ENCODE peak calls at places on chromosomes 5 and 9, in eight cellular contexts. One of them, this sample, is unnamed.

GRCh38 chr9:76401580-76402354 is 7.5 kb upstream of the RFK start:
- DNase-seq in suprapubic skin: no peak
- DNase-seq in fibroblast of the aortic adventitia: no peak
- DNase-seq in AG10803: no peak
- DNase-seq in ovary: no peak
- DNase-seq in HCT116: no peak
- DNase-seq in heart left ventricle: no peak
- DNase-seq in A549: peak
- DNase-seq in this sample: no peak

GRCh38 chr5:128506643-128507042 is 31.4 kb downstream of the FBN2 start:
- DNase-seq in AG10803: no peak
- DNase-seq in suprapubic skin: no peak
- DNase-seq in HCT116: no peak
- DNase-seq in heart left ventricle: no peak
- DNase-seq in fibroblast of the aortic adventitia: no peak
- DNase-seq in A549: no peak
- DNase-seq in ovary: no peak
- DNase-seq in this sample: no peak

GRCh38 chr5:103526164-103526915 is 36.2 kb downstream of the NUDT12 start:
- DNase-seq in AG10803: peak
- DNase-seq in A549: no peak
- DNase-seq in ovary: no peak
- DNase-seq in suprapubic skin: no peak
- DNase-seq in heart left ventricle: no peak
- DNase-seq in fibroblast of the aortic adventitia: peak
- DNase-seq in HCT116: no peak
- DNase-seq in this sample: no peak

GRCh38 chr5:68433921-68434879 is 218.6 kb downstream of the PIK3R1 start:
- DNase-seq in A549: peak
- DNase-seq in HCT116: peak
- DNase-seq in fibroblast of the aortic adventitia: peak
- DNase-seq in suprapubic skin: peak
- DNase-seq in AG10803: peak
- DNase-seq in ovary: peak
- DNase-seq in heart left ventricle: peak
- DNase-seq in this sample: peak

GRCh38 chr9:105313238-105313637 is 68.8 kb downstream of the SLC44A1 start:
- DNase-seq in heart left ventricle: no peak
- DNase-seq in ovary: no peak
- DNase-seq in AG10803: no peak
- DNase-seq in A549: no peak
- DNase-seq in fibroblast of the aortic adventitia: no peak
- DNase-seq in suprapubic skin: no peak
- DNase-seq in HCT116: no peak
- DNase-seq in this sample: no peak

GRCh38 chr5:38883842-38884241 is 38.0 kb downstream of the OSMR start:
- DNase-seq in ovary: no peak
- DNase-seq in HCT116: no peak
- DNase-seq in AG10803: no peak
- DNase-seq in A549: no peak
- DNase-seq in fibroblast of the aortic adventitia: no peak
- DNase-seq in suprapubic skin: no peak
- DNase-seq in heart left ventricle: no peak
- DNase-seq in this sample: no peak

GRCh38 chr9:134366223-134367031 is 40.2 kb downstream of the RXRA start:
- DNase-seq in heart left ventricle: peak
- DNase-seq in fibroblast of the aortic adventitia: peak
- DNase-seq in AG10803: peak
- DNase-seq in ovary: peak
- DNase-seq in suprapubic skin: peak
- DNase-seq in A549: peak
- DNase-seq in HCT116: no peak
- DNase-seq in this sample: peak

GRCh38 chr9:131447600-131447999 is 53.7 kb downstream of the PRRC2B start:
- DNase-seq in AG10803: no peak
- DNase-seq in ovary: peak
- DNase-seq in A549: no peak
- DNase-seq in HCT116: no peak
- DNase-seq in suprapubic skin: no peak
- DNase-seq in fibroblast of the aortic adventitia: no peak
- DNase-seq in heart left ventricle: no peak
- DNase-seq in this sample: no peak

GRCh38 chr9:84293001-84293798 is 47.4 kb downstream of the SLC28A3 start:
- DNase-seq in suprapubic skin: no peak
- DNase-seq in heart left ventricle: no peak
- DNase-seq in AG10803: no peak
- DNase-seq in HCT116: no peak
- DNase-seq in ovary: no peak
- DNase-seq in A549: no peak
- DNase-seq in fibroblast of the aortic adventitia: no peak
- DNase-seq in this sample: no peak

GRCh38 chr5:132263548-132264261 is 6.2 kb downstream of the PDLIM4 start:
- DNase-seq in fibroblast of the aortic adventitia: peak
- DNase-seq in heart left ventricle: no peak
- DNase-seq in ovary: peak
- DNase-seq in suprapubic skin: peak
- DNase-seq in A549: peak
- DNase-seq in HCT116: no peak
- DNase-seq in AG10803: peak
- DNase-seq in this sample: peak

GRCh38 chr5:14270212-14270702 is 127.1 kb downstream of the TRIO start:
- DNase-seq in AG10803: peak
- DNase-seq in ovary: peak
- DNase-seq in suprapubic skin: no peak
- DNase-seq in heart left ventricle: no peak
- DNase-seq in HCT116: peak
- DNase-seq in fibroblast of the aortic adventitia: peak
- DNase-seq in A549: peak
- DNase-seq in this sample: peak

GRCh38 chr5:149283611-149284480 is 12.2 kb downstream of the AFAP1L1 start:
- DNase-seq in AG10803: peak
- DNase-seq in heart left ventricle: no peak
- DNase-seq in ovary: no peak
- DNase-seq in fibroblast of the aortic adventitia: peak
- DNase-seq in HCT116: no peak
- DNase-seq in A549: no peak
- DNase-seq in suprapubic skin: no peak
- DNase-seq in this sample: no peak

GRCh38 chr5:136620016-136620419 is 254.7 kb upstream of the TRPC7 start:
- DNase-seq in heart left ventricle: no peak
- DNase-seq in ovary: no peak
- DNase-seq in A549: peak
- DNase-seq in suprapubic skin: no peak
- DNase-seq in HCT116: no peak
- DNase-seq in fibroblast of the aortic adventitia: peak
- DNase-seq in AG10803: no peak
- DNase-seq in this sample: no peak

DNA sequence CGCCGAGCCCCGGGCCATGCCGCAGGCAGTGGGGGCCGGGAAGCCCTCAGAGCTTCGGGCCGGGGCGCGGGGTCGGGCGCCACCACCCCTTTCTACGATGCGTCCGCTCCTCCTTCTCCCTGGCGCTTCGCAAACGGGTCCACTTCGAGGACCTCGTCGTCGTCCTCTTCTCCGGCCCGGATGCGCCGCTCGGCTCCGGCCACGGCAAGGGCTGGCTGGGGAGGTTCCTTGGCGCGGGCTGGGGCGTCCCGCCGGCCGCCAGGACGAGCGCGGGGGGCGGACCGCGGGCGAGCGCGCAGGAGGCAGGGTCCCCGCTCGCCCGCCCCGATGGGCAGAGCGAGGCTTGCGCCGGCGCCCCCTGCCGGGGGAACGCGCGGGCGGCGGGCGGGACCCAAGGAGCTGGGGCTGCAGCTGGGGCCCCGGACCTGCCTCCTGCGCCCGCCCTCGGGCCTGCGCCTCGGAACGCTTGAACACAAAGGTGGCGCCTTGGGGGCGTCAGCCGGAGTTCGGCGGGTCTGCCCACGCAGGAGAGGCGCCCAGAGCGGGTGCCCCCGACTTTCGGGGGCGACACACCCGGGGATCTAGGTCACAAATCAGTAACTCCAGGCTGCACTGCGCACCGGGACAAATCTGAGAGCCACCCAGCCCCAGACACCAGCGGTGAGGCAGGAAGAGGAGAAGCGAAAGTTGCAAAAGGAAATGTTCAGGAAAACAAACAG is at the start of gene ROR2:
- DNase-seq in AG10803: peak
- DNase-seq in HCT116: peak
- DNase-seq in heart left ventricle: peak
- DNase-seq in fibroblast of the aortic adventitia: peak
- DNase-seq in suprapubic skin: no peak
- DNase-seq in A549: peak
- DNase-seq in ovary: peak
- DNase-seq in this sample: peak
- TF ChIP-seq CTCF in AG10803: no peak
- TF ChIP-seq CTCF in HCT116: peak
- TF ChIP-seq CTCF in heart left ventricle: peak
- TF ChIP-seq CTCF in fibroblast of the aortic adventitia: peak
- TF ChIP-seq CTCF in suprapubic skin: peak
- TF ChIP-seq CTCF in A549: peak
- TF ChIP-seq CTCF in ovary: peak
- TF ChIP-seq CTCF in this sample: peak

GRCh38 chr9:35156781-35157180 is 5.0 kb upstream of the UNC13B start:
- DNase-seq in HCT116: no peak
- DNase-seq in suprapubic skin: no peak
- DNase-seq in ovary: no peak
- DNase-seq in A549: no peak
- DNase-seq in heart left ventricle: no peak
- DNase-seq in fibroblast of the aortic adventitia: no peak
- DNase-seq in AG10803: no peak
- DNase-seq in this sample: no peak
- H3K4me3 ChIP-seq in HCT116: no peak
- H3K4me3 ChIP-seq in suprapubic skin: no peak
- H3K4me3 ChIP-seq in ovary: no peak
- H3K4me3 ChIP-seq in A549: no peak
- H3K4me3 ChIP-seq in heart left ventricle: no peak
- H3K4me3 ChIP-seq in fibroblast of the aortic adventitia: no peak
- H3K4me3 ChIP-seq in AG10803: no peak
- H3K4me3 ChIP-seq in this sample: no peak

DNA sequence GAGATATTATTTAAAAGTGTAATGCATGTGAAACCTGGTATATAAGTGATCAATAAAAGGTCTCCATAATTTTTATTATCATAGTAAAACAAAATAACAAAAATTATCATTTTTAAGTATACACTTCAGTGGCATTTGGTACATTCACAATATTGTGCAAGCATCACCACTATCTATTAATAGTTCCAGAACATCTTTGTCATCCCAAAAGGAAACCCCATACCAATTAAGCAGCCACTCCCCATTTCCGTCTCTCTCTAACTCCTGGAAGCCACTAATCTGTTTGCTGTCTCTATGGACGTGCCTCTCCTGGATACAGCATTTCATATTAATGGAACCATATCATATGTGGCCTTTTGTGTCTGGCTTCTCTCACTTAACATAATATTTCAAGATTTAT is 7.6 kb downstream of the OLFML2A start:
- DNase-seq in ovary: no peak
- DNase-seq in HCT116: no peak
- DNase-seq in AG10803: peak
- DNase-seq in heart left ventricle: no peak
- DNase-seq in fibroblast of the aortic adventitia: peak
- DNase-seq in A549: no peak
- DNase-seq in suprapubic skin: no peak
- DNase-seq in this sample: no peak
- TF ChIP-seq CTCF in ovary: no peak
- TF ChIP-seq CTCF in HCT116: no peak
- TF ChIP-seq CTCF in AG10803: no peak
- TF ChIP-seq CTCF in heart left ventricle: no peak
- TF ChIP-seq CTCF in fibroblast of the aortic adventitia: no peak
- TF ChIP-seq CTCF in A549: no peak
- TF ChIP-seq CTCF in suprapubic skin: no peak
- TF ChIP-seq CTCF in this sample: no peak

GRCh38 chr5:45417285-45417996 is 278.7 kb downstream of the HCN1 start:
- DNase-seq in fibroblast of the aortic adventitia: no peak
- DNase-seq in A549: no peak
- DNase-seq in HCT116: no peak
- DNase-seq in ovary: no peak
- DNase-seq in AG10803: no peak
- DNase-seq in suprapubic skin: no peak
- DNase-seq in heart left ventricle: no peak
- DNase-seq in this sample: no peak
- H3K4me3 ChIP-seq in fibroblast of the aortic adventitia: no peak
- H3K4me3 ChIP-seq in A549: no peak
- H3K4me3 ChIP-seq in HCT116: no peak
- H3K4me3 ChIP-seq in ovary: no peak
- H3K4me3 ChIP-seq in AG10803: no peak
- H3K4me3 ChIP-seq in suprapubic skin: no peak
- H3K4me3 ChIP-seq in heart left ventricle: no peak
- H3K4me3 ChIP-seq in this sample: no peak

DNA sequence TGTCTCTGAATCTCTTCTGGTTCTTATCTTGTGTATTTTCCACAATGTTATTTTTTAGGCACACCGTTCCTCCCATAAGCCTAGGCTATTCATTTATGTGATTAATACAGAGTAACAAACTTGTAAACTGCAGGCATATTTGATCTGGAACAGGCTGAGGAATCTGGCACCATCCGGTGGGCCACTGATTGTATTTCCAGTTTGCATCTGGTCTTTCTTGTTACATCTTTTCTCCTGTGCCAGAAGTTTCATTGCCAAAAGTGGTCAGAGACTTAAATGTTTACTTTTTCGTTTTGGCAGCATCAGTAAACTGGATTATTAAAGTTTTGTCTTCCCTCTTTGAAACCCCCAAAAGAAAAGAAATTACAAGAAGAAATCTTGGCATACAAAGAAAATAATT is 17.9 kb upstream of the ZCCHC7 start:
- DNase-seq in heart left ventricle: no peak
- DNase-seq in HCT116: no peak
- DNase-seq in suprapubic skin: no peak
- DNase-seq in fibroblast of the aortic adventitia: peak
- DNase-seq in ovary: no peak
- DNase-seq in A549: no peak
- DNase-seq in AG10803: no peak
- DNase-seq in this sample: peak
- TF ChIP-seq CTCF in heart left ventricle: no peak
- TF ChIP-seq CTCF in HCT116: no peak
- TF ChIP-seq CTCF in suprapubic skin: no peak
- TF ChIP-seq CTCF in fibroblast of the aortic adventitia: no peak
- TF ChIP-seq CTCF in ovary: no peak
- TF ChIP-seq CTCF in A549: no peak
- TF ChIP-seq CTCF in AG10803: no peak
- TF ChIP-seq CTCF in this sample: no peak

DNA sequence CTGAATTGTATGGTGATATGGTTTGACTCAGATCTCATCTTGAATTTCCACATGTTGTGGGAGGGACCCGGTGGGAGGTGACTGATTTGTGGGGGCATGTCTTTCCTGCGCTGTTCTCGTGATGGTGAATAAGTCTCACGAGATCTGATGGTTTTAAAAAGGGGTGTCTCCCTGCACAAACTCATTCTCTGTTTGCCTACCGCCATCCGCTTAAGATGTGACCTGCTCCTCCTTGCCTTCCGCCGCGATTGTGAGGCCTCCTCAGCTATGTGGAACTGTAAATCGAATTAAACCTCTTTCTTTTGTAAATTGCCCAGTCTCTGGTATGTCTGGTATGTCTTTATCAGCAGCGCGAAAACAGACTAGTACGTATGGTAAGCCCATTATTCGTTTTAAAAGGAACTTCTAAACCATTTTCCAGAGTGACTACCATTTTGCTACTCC is 48.7 kb downstream of the SLC36A1 start:
- DNase-seq in A549: no peak
- DNase-seq in ovary: no peak
- DNase-seq in AG10803: no peak
- DNase-seq in fibroblast of the aortic adventitia: no peak
- DNase-seq in suprapubic skin: no peak
- DNase-seq in heart left ventricle: no peak
- DNase-seq in HCT116: no peak
- DNase-seq in this sample: no peak
- H3K4me3 ChIP-seq in A549: no peak
- H3K4me3 ChIP-seq in ovary: no peak
- H3K4me3 ChIP-seq in AG10803: no peak
- H3K4me3 ChIP-seq in fibroblast of the aortic adventitia: no peak
- H3K4me3 ChIP-seq in suprapubic skin: no peak
- H3K4me3 ChIP-seq in heart left ventricle: no peak
- H3K4me3 ChIP-seq in HCT116: no peak
- H3K4me3 ChIP-seq in this sample: no peak

GRCh38 chr5:77844408-77845272 is 68.5 kb upstream of the TBCA start:
- DNase-seq in A549: no peak
- DNase-seq in suprapubic skin: no peak
- DNase-seq in heart left ventricle: no peak
- DNase-seq in AG10803: no peak
- DNase-seq in fibroblast of the aortic adventitia: peak
- DNase-seq in HCT116: no peak
- DNase-seq in ovary: peak
- DNase-seq in this sample: peak
- TF ChIP-seq CTCF in A549: no peak
- TF ChIP-seq CTCF in suprapubic skin: no peak
- TF ChIP-seq CTCF in heart left ventricle: no peak
- TF ChIP-seq CTCF in AG10803: no peak
- TF ChIP-seq CTCF in fibroblast of the aortic adventitia: peak
- TF ChIP-seq CTCF in HCT116: no peak
- TF ChIP-seq CTCF in ovary: no peak
- TF ChIP-seq CTCF in this sample: no peak

This sample was measured in testis.